ENCODE peak calls at places on chromosomes 12 and 14, in eight cellular contexts. One of them, this sample, is unnamed.

GRCh38 chr12:93054021-93054420 is 124.9 kb upstream of the EEA1 start:
- DNase-seq in COR-L47: no peak
- DNase-seq in SIG-M5: no peak
- DNase-seq in GM06990: no peak
- DNase-seq in ACHN: no peak
- DNase-seq in cardiac fibroblast: no peak
- DNase-seq in T-helper 2 cell: no peak
- DNase-seq in neural progenitor cell: no peak
- DNase-seq in this sample: no peak

GRCh38 chr12:70835948-70836347 is 84.6 kb downstream of the PTPRR start:
- DNase-seq in neural progenitor cell: no peak
- DNase-seq in COR-L47: no peak
- DNase-seq in ACHN: no peak
- DNase-seq in cardiac fibroblast: no peak
- DNase-seq in SIG-M5: no peak
- DNase-seq in GM06990: no peak
- DNase-seq in T-helper 2 cell: no peak
- DNase-seq in this sample: no peak

GRCh38 chr12:47941475-47942326 is 21.7 kb upstream of the TMEM106C start:
- DNase-seq in T-helper 2 cell: no peak
- DNase-seq in COR-L47: no peak
- DNase-seq in neural progenitor cell: no peak
- DNase-seq in cardiac fibroblast: no peak
- DNase-seq in SIG-M5: no peak
- DNase-seq in ACHN: peak
- DNase-seq in GM06990: no peak
- DNase-seq in this sample: no peak

GRCh38 chr12:59087077-59087673 is 166.9 kb upstream of the LRIG3 start:
- DNase-seq in neural progenitor cell: no peak
- DNase-seq in SIG-M5: no peak
- DNase-seq in GM06990: no peak
- DNase-seq in ACHN: peak
- DNase-seq in cardiac fibroblast: peak
- DNase-seq in T-helper 2 cell: no peak
- DNase-seq in COR-L47: no peak
- DNase-seq in this sample: no peak

GRCh38 chr14:41154143-41154807 is 452.4 kb upstream of the LRFN5 start:
- DNase-seq in GM06990: no peak
- DNase-seq in COR-L47: no peak
- DNase-seq in cardiac fibroblast: no peak
- DNase-seq in SIG-M5: no peak
- DNase-seq in neural progenitor cell: no peak
- DNase-seq in T-helper 2 cell: no peak
- DNase-seq in ACHN: no peak
- DNase-seq in this sample: no peak

GRCh38 chr14:91372680-91373495 is 44.7 kb downstream of the CCDC88C start:
- DNase-seq in ACHN: no peak
- DNase-seq in COR-L47: peak
- DNase-seq in cardiac fibroblast: no peak
- DNase-seq in SIG-M5: no peak
- DNase-seq in GM06990: peak
- DNase-seq in neural progenitor cell: no peak
- DNase-seq in T-helper 2 cell: peak
- DNase-seq in this sample: peak

GRCh38 chr14:69532561-69533335 is 41.9 kb downstream of the CCDC177 start:
- DNase-seq in T-helper 2 cell: no peak
- DNase-seq in ACHN: no peak
- DNase-seq in GM06990: no peak
- DNase-seq in SIG-M5: no peak
- DNase-seq in neural progenitor cell: no peak
- DNase-seq in cardiac fibroblast: no peak
- DNase-seq in COR-L47: no peak
- DNase-seq in this sample: no peak

GRCh38 chr12:120841525-120841924 is 62.6 kb downstream of the SPPL3 start:
- DNase-seq in neural progenitor cell: no peak
- DNase-seq in T-helper 2 cell: no peak
- DNase-seq in SIG-M5: no peak
- DNase-seq in cardiac fibroblast: no peak
- DNase-seq in COR-L47: no peak
- DNase-seq in ACHN: no peak
- DNase-seq in GM06990: no peak
- DNase-seq in this sample: no peak

GRCh38 chr14:45156067-45156466 is 20.3 kb downstream of the FANCM start:
- DNase-seq in neural progenitor cell: no peak
- DNase-seq in COR-L47: no peak
- DNase-seq in SIG-M5: no peak
- DNase-seq in cardiac fibroblast: peak
- DNase-seq in T-helper 2 cell: no peak
- DNase-seq in ACHN: no peak
- DNase-seq in GM06990: no peak
- DNase-seq in this sample: no peak

GRCh38 chr14:60212503-60213371 is 36.3 kb upstream of the PPM1A start:
- DNase-seq in neural progenitor cell: no peak
- DNase-seq in SIG-M5: no peak
- DNase-seq in cardiac fibroblast: no peak
- DNase-seq in GM06990: peak
- DNase-seq in T-helper 2 cell: no peak
- DNase-seq in COR-L47: no peak
- DNase-seq in ACHN: no peak
- DNase-seq in this sample: no peak

GRCh38 chr12:111759991-111760390 is 6.7 kb upstream of the ALDH2 start:
- DNase-seq in SIG-M5: no peak
- DNase-seq in cardiac fibroblast: no peak
- DNase-seq in COR-L47: no peak
- DNase-seq in GM06990: no peak
- DNase-seq in T-helper 2 cell: no peak
- DNase-seq in ACHN: no peak
- DNase-seq in neural progenitor cell: no peak
- DNase-seq in this sample: no peak

GRCh38 chr12:52235001-52235760 is 2.1 kb downstream of the KRT7 start:
- DNase-seq in ACHN: no peak
- DNase-seq in cardiac fibroblast: no peak
- DNase-seq in GM06990: no peak
- DNase-seq in SIG-M5: no peak
- DNase-seq in neural progenitor cell: no peak
- DNase-seq in T-helper 2 cell: no peak
- DNase-seq in COR-L47: no peak
- DNase-seq in this sample: no peak

GRCh38 chr12:18502422-18502821 is 235.4 kb downstream of the PLCZ1 start:
- DNase-seq in GM06990: no peak
- DNase-seq in neural progenitor cell: no peak
- DNase-seq in ACHN: no peak
- DNase-seq in cardiac fibroblast: no peak
- DNase-seq in T-helper 2 cell: no peak
- DNase-seq in SIG-M5: no peak
- DNase-seq in COR-L47: peak
- DNase-seq in this sample: no peak

GRCh38 chr14:101953151-101953550 is 11.2 kb upstream of the DYNC1H1 start:
- DNase-seq in neural progenitor cell: no peak
- DNase-seq in T-helper 2 cell: no peak
- DNase-seq in SIG-M5: no peak
- DNase-seq in ACHN: no peak
- DNase-seq in GM06990: no peak
- DNase-seq in cardiac fibroblast: no peak
- DNase-seq in COR-L47: no peak
- DNase-seq in this sample: peak

GRCh38 chr12:65755596-65755978 is 68.7 kb upstream of the HMGA2 start:
- DNase-seq in SIG-M5: no peak
- DNase-seq in ACHN: no peak
- DNase-seq in COR-L47: no peak
- DNase-seq in T-helper 2 cell: no peak
- DNase-seq in GM06990: no peak
- DNase-seq in neural progenitor cell: no peak
- DNase-seq in cardiac fibroblast: no peak
- DNase-seq in this sample: no peak

GRCh38 chr14:72699852-72700257 is 194.0 kb downstream of the DPF3 start:
- DNase-seq in T-helper 2 cell: no peak
- DNase-seq in COR-L47: no peak
- DNase-seq in ACHN: no peak
- DNase-seq in SIG-M5: peak
- DNase-seq in GM06990: no peak
- DNase-seq in cardiac fibroblast: peak
- DNase-seq in neural progenitor cell: no peak
- DNase-seq in this sample: no peak

GRCh38 chr12:12527820-12528296 is 34.8 kb downstream of the DUSP16 start:
- DNase-seq in COR-L47: no peak
- DNase-seq in ACHN: no peak
- DNase-seq in neural progenitor cell: no peak
- DNase-seq in GM06990: no peak
- DNase-seq in T-helper 2 cell: no peak
- DNase-seq in SIG-M5: no peak
- DNase-seq in cardiac fibroblast: no peak
- DNase-seq in this sample: no peak

GRCh38 chr14:61503167-61503801 is 181.9 kb downstream of the PRKCH start:
- DNase-seq in GM06990: peak
- DNase-seq in ACHN: peak
- DNase-seq in SIG-M5: no peak
- DNase-seq in COR-L47: no peak
- DNase-seq in T-helper 2 cell: peak
- DNase-seq in cardiac fibroblast: peak
- DNase-seq in neural progenitor cell: no peak
- DNase-seq in this sample: peak

GRCh38 chr12:11573880-11574279 is 75.6 kb upstream of the ETV6 start:
- DNase-seq in GM06990: no peak
- DNase-seq in COR-L47: no peak
- DNase-seq in cardiac fibroblast: no peak
- DNase-seq in neural progenitor cell: no peak
- DNase-seq in ACHN: no peak
- DNase-seq in T-helper 2 cell: no peak
- DNase-seq in SIG-M5: no peak
- DNase-seq in this sample: no peak

This sample was measured in Peyer's patch.